ENCODE peak calls at places on chromosomes 6 and 20, in four cellular contexts. I is SK-N-SH, K is K562, M is GM12878. N is an unnamed sample.

GRCh38 chr6:84103029-84103428 is 69.5 kb downstream of the MRAP2 start:
- DNase-seq in M (no peak), I (peak; percentile 44), K (no peak), N (no peak)

GRCh38 chr20:34922654-34923381 is 32.8 kb downstream of the GSS start:
- DNase-seq in I (no peak), K (no peak), M (no peak), N (peak; percentile 73)

GRCh38 chr6:157287923-157288322 is 35.4 kb downstream of the TMEM242 start:
- DNase-seq in I (no peak), M (no peak), K (no peak), N (no peak)

GRCh38 chr6:5422321-5422915 is 161.1 kb downstream of the FARS2 start:
- DNase-seq in K (peak; percentile 30), M (no peak), I (peak; percentile 36), N (peak; percentile 34)

GRCh38 chr6:5141046-5141445 is 55.9 kb downstream of the PPP1R3G start:
- DNase-seq in I (no peak), K (no peak), M (no peak), N (no peak)

GRCh38 chr6:36615018-36615761 is 21.0 kb downstream of the SRSF3 start:
- DNase-seq in I (peak; percentile 49), K (peak; percentile 70), M (no peak), N (peak; percentile 61)

GRCh38 chr20:32507998-32508774 is 76.9 kb downstream of the NOL4L start:
- DNase-seq in I (no peak), K (no peak), M (no peak), N (no peak)

GRCh38 chr6:119626884-119627619 is 277.5 kb upstream of the MAN1A1 start:
- DNase-seq in K (peak; percentile 92), I (no peak), M (no peak), N (no peak)

GRCh38 chr6:95578106-95578410 is 723 bp downstream of the MANEA start:
- DNase-seq in K (peak; percentile 37), M (no peak), I (no peak), N (peak; percentile 15)

GRCh38 chr6:121000381-121000780 is 333.9 kb downstream of the TBC1D32 start:
- DNase-seq in K (no peak), M (no peak), I (no peak), N (no peak)

GRCh38 chr20:33927703-33928102 is 66.0 kb upstream of the RALY start:
- DNase-seq in M (no peak), K (no peak), I (peak; percentile 75), N (no peak)

GRCh38 chr20:50394569-50394968 is 115.6 kb upstream of the PTPN1 start:
- DNase-seq in I (no peak), K (no peak), M (peak; percentile 13), N (no peak)

GRCh38 chr6:155014715-155015300 is 19.7 kb downstream of the TIAM2 start:
- DNase-seq in I (no peak), M (no peak), K (no peak), N (no peak)

GRCh38 chr6:110628330-110628729 is 151.9 kb upstream of the SLC22A16 start:
- DNase-seq in I (no peak), M (no peak), K (no peak), N (no peak)

GRCh38 chr6:129498950-129499870 is 210.8 kb downstream of the ARHGAP18 start:
- DNase-seq in M (no peak), K (peak; percentile 72), I (peak; percentile 9), N (peak; percentile 58)

GRCh38 chr6:44222486-44222986 is 859 bp upstream of the SLC29A1 start:
- DNase-seq in K (no peak), I (no peak), M (no peak), N (no peak)

GRCh38 chr6:33118525-33119123 is 42.8 kb downstream of the HLA-DPB1 start:
- DNase-seq in M (no peak), K (peak; percentile 72), I (peak; percentile 46), N (peak; percentile 66)

GRCh38 chr6:40695114-40695513 is 108.0 kb upstream of the LRFN2 start:
- DNase-seq in K (no peak), I (peak; percentile 33), M (no peak), N (no peak)

GRCh38 chr20:25489221-25489863 is 81.9 kb downstream of the GINS1 start:
- DNase-seq in M (no peak), I (no peak), K (no peak), N (no peak)

GRCh38 chr6:155162682-155163081 is 101.1 kb upstream of the CLDN20 start:
- DNase-seq in I (no peak), K (no peak), M (no peak), N (no peak)

GRCh38 chr6:159981591-159982245 is 12.8 kb downstream of the IGF2R start:
- DNase-seq in I (no peak), K (peak; percentile 74), M (peak; percentile 74), N (no peak)

GRCh38 chr6:138231399-138231886 is 13.2 kb upstream of the PBOV1 start:
- DNase-seq in K (no peak), M (no peak), I (no peak), N (peak; percentile 72)

GRCh38 chr20:13799040-13799439 is 14.2 kb downstream of the NDUFAF5 start:
- DNase-seq in M (no peak), K (no peak), I (no peak), N (no peak)

GRCh38 chr6:168160506-168161370 is 81.7 kb upstream of the FRMD1 start:
- DNase-seq in M (no peak), K (no peak), I (no peak), N (no peak)

GRCh38 chr6:163707385-163708355 is 293.2 kb downstream of the QKI start:
- DNase-seq in M (no peak), K (peak; percentile 22), I (no peak), N (no peak)

GRCh38 chr6:11428895-11429294 is 108.7 kb upstream of the TMEM170B start:
- DNase-seq in K (no peak), I (no peak), M (peak; percentile 83), N (peak; percentile 80)

GRCh38 chr6:133896344-133896721 is 7.4 kb downstream of the TCF21 start:
- DNase-seq in K (no peak), I (no peak), M (no peak), N (peak; percentile 34)

GRCh38 chr6:93036835-93037234 is 382.5 kb downstream of the EPHA7 start:
- DNase-seq in K (no peak), I (no peak), M (no peak), N (peak; percentile 4)

GRCh38 chr20:17835941-17836861 is 132.4 kb downstream of the SNX5 start:
- DNase-seq in I (no peak), K (no peak), M (no peak), N (no peak)

GRCh38 chr6:24547243-24547642 is 52.5 kb downstream of the ALDH5A1 start:
- DNase-seq in I (no peak), M (no peak), K (peak; percentile 25), N (peak; percentile 32)

GRCh38 chr6:27837636-27838512 is 74.3 kb downstream of the OR2B2 start:
- DNase-seq in M (peak; percentile 100), I (peak; percentile 84), K (peak; percentile 99), N (peak; percentile 100)

GRCh38 chr20:52959125-52959524 is 13.0 kb upstream of the TSHZ2 start:
- DNase-seq in M (no peak), I (peak; percentile 78), K (peak; percentile 47), N (peak; percentile 42)

GRCh38 chr20:38895098-38895949 is 30.9 kb upstream of the FAM83D start:
- DNase-seq in K (no peak), I (no peak), M (no peak), N (no peak)

DNA sequence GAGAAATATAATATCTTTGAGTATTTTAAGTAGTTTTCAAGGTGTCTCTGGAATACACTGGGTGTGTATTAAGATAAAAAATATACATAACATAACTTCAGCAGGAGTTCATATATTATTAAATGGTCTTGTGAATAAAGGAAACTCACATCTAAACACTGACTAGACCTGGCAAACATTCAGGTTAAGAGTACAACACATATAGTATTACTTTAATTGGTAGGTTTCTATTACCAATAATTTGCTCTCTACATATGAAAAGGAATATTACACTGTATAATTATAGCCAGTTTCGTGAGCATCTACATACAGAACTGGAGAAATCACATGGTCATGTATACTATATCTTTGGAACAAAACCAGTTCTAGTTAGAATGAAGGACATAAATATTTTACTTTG is 8.7 kb downstream of the NCOA5 start:
- DNase-seq in I (no peak), K (no peak), M (no peak), N (no peak)
- TF ChIP-seq JUND in I (no peak), K (no peak), M (no peak), N (no peak)

GRCh38 chr6:143757346-143757832 is 79.6 kb downstream of the PHACTR2 start:
- DNase-seq in I (no peak), M (no peak), K (peak; percentile 21), N (no peak)

GRCh38 chr6:143762126-143762525 is 81.0 kb upstream of the LTV1 start:
- DNase-seq in I (no peak), K (no peak), M (no peak), N (no peak)

GRCh38 chr6:143761103-143761502 is 82.0 kb upstream of the LTV1 start:
- DNase-seq in K (no peak), I (no peak), M (no peak), N (no peak)

GRCh38 chr6:143758551-143758950 is 80.8 kb downstream of the PHACTR2 start:
- DNase-seq in M (no peak), K (no peak), I (no peak), N (no peak)

DNA sequence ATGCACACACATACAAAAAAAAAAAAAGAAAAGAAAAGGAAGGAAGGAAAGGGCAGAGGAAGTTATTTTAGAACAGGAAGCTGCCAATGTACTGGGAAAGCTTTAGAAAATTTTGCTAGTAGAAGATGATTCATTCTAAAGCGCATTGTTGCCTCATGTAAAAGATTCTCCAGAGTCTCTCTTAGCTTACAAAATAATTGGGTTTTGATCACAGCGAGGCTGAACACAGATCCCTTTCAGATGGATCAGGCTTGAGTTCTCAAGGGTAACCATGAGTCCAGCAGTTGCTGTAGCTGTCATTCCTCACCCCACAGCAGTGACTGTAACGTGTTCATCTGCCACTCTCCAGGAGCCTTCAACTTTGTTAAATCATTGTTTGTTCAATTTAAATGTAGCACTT is 81.9 kb downstream of the PHACTR2 start:
- DNase-seq in M (no peak), I (no peak), K (no peak), N (no peak)
- TF ChIP-seq NFIC in M (no peak), I (no peak), K (no peak), N (no peak)

GRCh38 chr6:116577486-116577885 is 6.2 kb downstream of the RWDD1 start:
- DNase-seq in M (no peak), I (no peak), K (no peak), N (no peak)

GRCh38 chr6:116579143-116579542 is 7.8 kb downstream of the RWDD1 start:
- DNase-seq in K (no peak), M (no peak), I (no peak), N (no peak)

GRCh38 chr6:116575227-116575626 is 3.9 kb downstream of the RWDD1 start:
- DNase-seq in I (no peak), K (no peak), M (no peak), N (no peak)

GRCh38 chr6:116580198-116580597 is 8.9 kb downstream of the RWDD1 start:
- DNase-seq in I (no peak), K (no peak), M (no peak), N (no peak)
- TF ChIP-seq JUND in I (no peak), K (no peak), M (no peak), N (no peak)

DNA sequence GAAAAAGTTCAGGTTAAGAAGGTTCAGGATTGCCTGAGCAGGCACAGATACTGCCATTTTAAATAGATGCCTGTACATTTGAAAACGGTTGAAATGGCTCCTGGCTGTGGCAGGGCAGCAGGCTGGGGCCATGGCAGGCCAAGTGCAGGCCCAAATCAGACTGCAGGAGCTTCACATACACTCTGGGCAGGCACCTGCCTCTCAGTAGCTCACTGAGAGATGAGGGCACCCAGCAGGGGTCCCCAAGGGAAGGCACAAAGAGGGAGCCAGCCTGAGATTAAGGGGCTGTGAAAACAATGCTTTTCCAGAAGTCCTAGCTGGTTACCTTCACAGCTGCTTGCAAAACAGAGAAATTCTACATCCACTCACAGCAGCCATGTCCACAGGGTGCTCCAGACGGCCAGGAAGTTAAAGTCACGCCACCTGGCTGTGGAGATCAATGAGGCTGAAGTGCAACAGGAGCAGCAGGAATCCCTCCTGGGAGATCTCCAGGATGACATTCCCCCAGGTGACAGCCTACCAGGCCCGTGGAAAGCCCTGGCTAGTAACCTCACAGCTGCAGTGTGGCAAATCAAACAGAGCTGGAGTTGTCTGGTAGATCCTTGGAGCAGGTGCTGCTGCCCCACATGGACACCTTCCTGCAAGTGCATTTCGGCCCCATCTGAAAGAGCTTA is 6.2 kb upstream of the RAET1E start:
- DNase-seq in K (no peak), M (no peak), I (no peak), N (no peak)
- TF ChIP-seq NFIC in K (no peak), M (no peak), I (no peak), N (no peak)

N was measured in HepG2.